ENCODE peak calls at places on chromosomes 13 and 19, in eight cellular contexts. K is IMR-90; I is H1; G is cardiac muscle cell; M is CD8-positive, alpha-beta T cell; S is body of pancreas; Y is aorta; Z is CD4-positive, alpha-beta memory T cell. J is an unnamed sample. For H3K4me1 and H3K36me3, the result is how much of the 10 kb centered on the place peaks cover.

GRCh38 chr13:31807090-31807541 is 67.8 kb downstream of the RXFP2 start:
- DNase-seq in K (no peak), I (no peak), G (peak), M (no peak), S (no peak), Y (no peak), Z (peak), J (peak)

GRCh38 chr13:102309110-102309509 is 92.7 kb downstream of the FGF14 start:
- DNase-seq in K (no peak), I (no peak), G (no peak), M (no peak), S (no peak), Y (no peak), Z (no peak), J (no peak)

GRCh38 chr19:4707956-4708650 is 15.5 kb downstream of the DPP9 start:
- DNase-seq in K (peak), I (no peak), G (peak), M (no peak), S (peak), Y (no peak), Z (no peak), J (no peak)

GRCh38 chr13:47374741-47375140 is 477.9 kb upstream of the HTR2A start:
- DNase-seq in K (no peak), I (no peak), G (no peak), M (no peak), S (no peak), Y (no peak), Z (no peak), J (no peak)

GRCh38 chr19:15129856-15130580 is 22.8 kb downstream of the SYDE1 start:
- DNase-seq in K (no peak), I (no peak), G (no peak), M (no peak), S (no peak), Y (no peak), Z (peak), J (no peak)

GRCh38 chr13:41054212-41054877 is 7.0 kb upstream of the WBP4 start:
- DNase-seq in K (peak), I (no peak), G (peak), M (peak), S (no peak), Y (no peak), Z (peak), J (no peak)

GRCh38 chr13:99151516-99151915 is 49.1 kb upstream of the UBAC2 start:
- DNase-seq in K (peak), I (no peak), G (peak), M (no peak), S (no peak), Y (no peak), Z (no peak), J (no peak)

GRCh38 chr13:97448503-97449251 is 14.7 kb downstream of the RAP2A start:
- DNase-seq in K (no peak), I (no peak), G (no peak), M (no peak), S (no peak), Y (no peak), Z (no peak), J (no peak)

GRCh38 chr13:99528547-99528946 is 27.3 kb downstream of the TM9SF2 start:
- DNase-seq in K (no peak), I (no peak), G (peak), M (peak), S (no peak), Y (no peak), Z (peak), J (peak)

GRCh38 chr19:11296264-11296663 is 304 bp downstream of the TSPAN16 start:
- DNase-seq in K (no peak), I (no peak), G (peak), M (no peak), S (no peak), Y (no peak), Z (no peak), J (no peak)

GRCh38 chr13:33092422-33092987 is 76.3 kb downstream of the KL start:
- DNase-seq in K (no peak), I (no peak), G (no peak), M (no peak), S (no peak), Y (no peak), Z (no peak), J (no peak)

DNA sequence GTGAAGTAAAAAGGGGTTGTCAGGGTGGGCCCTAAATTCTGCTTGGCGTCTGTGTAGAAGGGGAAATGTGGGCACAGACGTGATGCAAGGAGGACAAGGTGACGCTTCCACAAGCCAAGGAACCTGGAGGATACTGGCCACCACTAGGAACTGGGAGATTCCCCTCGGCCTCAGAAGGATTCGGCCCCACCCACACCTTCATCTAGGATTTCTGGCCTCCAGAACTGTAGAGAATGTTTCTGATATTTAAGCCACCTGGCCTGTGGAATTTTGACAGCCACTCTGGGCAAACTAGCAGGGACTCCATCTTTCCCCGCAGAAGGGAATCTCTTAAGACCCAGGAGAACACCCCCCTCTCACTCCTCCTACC is 1.1 kb downstream of the PLEKHJ1 start:
- DNase-seq in K (no peak), I (no peak), G (no peak), M (no peak), S (no peak), Y (no peak), Z (no peak), J (no peak)
- H3K4me1 ChIP-seq in K (under half), I (under half), G (under half), M (under half), S (half or more), Y (under half), Z (under half), J (under half)

GRCh38 chr19:17063412-17063811 is 11.8 kb downstream of the HAUS8 start:
- DNase-seq in K (no peak), I (no peak), G (no peak), M (no peak), S (no peak), Y (no peak), Z (no peak), J (no peak)

GRCh38 chr19:17058236-17058635 is 17.0 kb downstream of the HAUS8 start:
- DNase-seq in K (peak), I (no peak), G (peak), M (no peak), S (no peak), Y (no peak), Z (no peak), J (no peak)

GRCh38 chr19:17061691-17062090 is 13.6 kb downstream of the HAUS8 start:
- DNase-seq in K (no peak), I (no peak), G (no peak), M (no peak), S (no peak), Y (no peak), Z (no peak), J (no peak)

GRCh38 chr19:17055636-17056035 is 19.6 kb downstream of the HAUS8 start:
- DNase-seq in K (no peak), I (no peak), G (no peak), M (no peak), S (no peak), Y (no peak), Z (no peak), J (no peak)

DNA sequence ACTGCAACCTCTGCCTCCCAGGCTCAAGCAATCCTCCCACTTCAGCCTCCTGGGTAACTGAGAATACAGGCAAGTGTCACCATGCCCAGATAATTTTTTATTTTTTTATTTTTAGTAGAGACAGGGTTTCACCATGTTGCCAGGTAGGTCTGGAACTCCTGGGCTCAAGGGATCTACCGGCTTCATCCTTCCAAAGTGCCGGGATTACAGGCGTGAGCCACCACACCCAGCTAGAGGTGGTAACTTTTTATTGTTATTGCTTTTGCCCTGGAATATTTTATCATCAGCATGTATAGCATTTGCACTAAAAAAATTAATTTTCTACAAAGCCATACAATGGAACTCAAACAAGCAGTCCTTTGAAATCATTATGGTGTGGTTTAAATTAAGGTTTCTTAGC is 14.0 kb downstream of the HAUS8 start:
- DNase-seq in K (no peak), I (no peak), G (no peak), M (no peak), S (no peak), Y (no peak), Z (no peak), J (no peak)
- H3K36me3 ChIP-seq in K (under half), I (under half), G (under half), M (under half), S (under half), Y (under half), Z (under half), J (under half)

GRCh38 chr13:110699148-110700145 is 6.5 kb downstream of the CARS2 start:
- DNase-seq in K (no peak), I (no peak), G (no peak), M (no peak), S (no peak), Y (no peak), Z (no peak), J (no peak)
- H3K4me1 ChIP-seq in K (under half), I (under half), G (under half), M (under half), S (under half), Y (under half), Z (under half), J (under half)

GRCh38 chr19:42234364-42234763 is 8.0 kb downstream of the GSK3A start:
- DNase-seq in K (no peak), I (no peak), G (no peak), M (no peak), S (no peak), Y (no peak), Z (no peak), J (no peak)
- H3K36me3 ChIP-seq in K (half or more), I (under half), G (under half), M (half or more), S (under half), Y (under half), Z (half or more), J (half or more)

J was measured in effector memory CD4-positive, alpha-beta T cell.